ENCODE peak calls at places on chromosome X, in six cellular contexts. P, M, L, R, H and A are unnamed samples.
A peak's percentile ranks its signal among the peaks of the same experiment; 100 is the strongest.

GRCh38 chrX:65821721-65822496 is 154.5 kb downstream of the MSN start:
- DNase-seq in L (peak; percentile 35), H (no peak), P (peak; percentile 53), M (no peak), R (peak; percentile 28), A (no peak)

GRCh38 chrX:75781618-75782017 is 3.4 kb downstream of the MAGEE2 start:
- DNase-seq in L (no peak), M (no peak), R (no peak), H (no peak), P (no peak), A (no peak)

GRCh38 chrX:129649268-129650182 is 5.2 kb downstream of the APLN start:
- DNase-seq in L (no peak), R (no peak), H (peak; percentile 10), P (no peak), M (no peak), A (no peak)

GRCh38 chrX:134737061-134737460 is 78.8 kb upstream of the PLAC1 start:
- DNase-seq in R (no peak), H (no peak), M (no peak), P (no peak), L (no peak), A (no peak)

GRCh38 chrX:144293229-144293628 is 409.4 kb downstream of the UBE2NL start:
- DNase-seq in P (no peak), M (no peak), L (no peak), H (no peak), R (no peak), A (no peak)

GRCh38 chrX:66142351-66142750 is 21.7 kb upstream of the HEPH start:
- DNase-seq in M (peak; percentile 58), R (no peak), P (no peak), L (no peak), H (no peak), A (no peak)

GRCh38 chrX:40952855-40953254 is 132.4 kb upstream of the USP9X start:
- DNase-seq in L (no peak), M (peak; percentile 50), R (no peak), H (no peak), P (no peak), A (no peak)

GRCh38 chrX:107738272-107738671 is 37.3 kb downstream of the TSC22D3 start:
- DNase-seq in M (no peak), H (no peak), P (no peak), R (no peak), L (no peak), A (no peak)

GRCh38 chrX:45505214-45505613 is 304.5 kb upstream of the DIPK2B start:
- DNase-seq in M (no peak), R (no peak), L (no peak), H (no peak), P (no peak), A (no peak)

GRCh38 chrX:110846071-110846470 is 50.5 kb upstream of the CHRDL1 start:
- DNase-seq in L (no peak), M (no peak), H (no peak), P (no peak), R (no peak), A (no peak)

GRCh38 chrX:123590842-123591491 is 141.9 kb downstream of the THOC2 start:
- DNase-seq in L (no peak), H (no peak), P (no peak), M (no peak), R (no peak), A (no peak)

GRCh38 chrX:19381326-19381725 is 37.6 kb downstream of the PDHA1 start:
- DNase-seq in L (no peak), R (no peak), H (no peak), P (no peak), M (no peak), A (no peak)

GRCh38 chrX:19377799-19378198 is 34.1 kb downstream of the PDHA1 start:
- DNase-seq in R (no peak), P (no peak), H (no peak), L (no peak), M (no peak), A (no peak)

GRCh38 chrX:19386679-19387078 is 43.0 kb downstream of the PDHA1 start:
- DNase-seq in H (no peak), R (no peak), M (no peak), P (no peak), L (no peak), A (no peak)

GRCh38 chrX:19388064-19388679 is 44.4 kb downstream of the PDHA1 start:
- DNase-seq in R (no peak), P (no peak), L (no peak), H (no peak), M (no peak), A (no peak)

DNA sequence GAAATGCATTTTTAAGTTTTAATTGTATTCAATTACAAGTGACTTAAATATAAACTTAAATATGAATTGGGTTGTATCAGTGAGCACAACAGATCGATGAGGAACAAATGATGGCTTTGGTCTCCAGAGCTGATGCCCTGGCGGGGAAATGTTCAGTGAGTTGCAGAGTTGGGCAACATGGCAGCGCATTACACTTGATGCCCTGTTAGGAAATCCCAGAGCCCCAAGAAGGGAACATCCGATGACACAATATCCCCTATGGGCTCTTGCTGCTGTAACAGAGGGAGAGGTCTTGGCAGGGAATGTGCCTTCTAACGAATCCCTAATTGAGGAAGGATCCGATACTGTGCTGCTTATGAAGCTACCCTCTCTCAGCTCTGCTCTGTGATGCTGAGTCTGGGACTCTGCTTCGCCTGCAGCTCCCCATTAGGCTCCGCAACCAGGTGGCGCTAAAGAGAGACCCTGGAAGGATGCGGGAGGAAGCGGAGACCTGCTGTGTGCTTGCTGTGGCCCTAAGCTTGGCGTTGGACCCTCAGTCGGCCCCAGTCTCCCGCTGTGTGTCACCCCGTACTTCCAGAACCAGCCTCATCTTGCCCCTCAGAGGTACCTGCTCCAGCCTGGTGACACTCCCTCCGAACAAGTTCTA is 38.9 kb downstream of the PDHA1 start:
- DNase-seq in H (peak; percentile 76), R (peak; percentile 63), M (peak; percentile 60), P (peak; percentile 52), L (no peak), A (peak; percentile 41)
- TF ChIP-seq CTCF in H (peak; percentile 70), R (peak; percentile 40), M (peak; percentile 71), P (peak; percentile 29), L (no peak), A (peak; percentile 63)

DNA sequence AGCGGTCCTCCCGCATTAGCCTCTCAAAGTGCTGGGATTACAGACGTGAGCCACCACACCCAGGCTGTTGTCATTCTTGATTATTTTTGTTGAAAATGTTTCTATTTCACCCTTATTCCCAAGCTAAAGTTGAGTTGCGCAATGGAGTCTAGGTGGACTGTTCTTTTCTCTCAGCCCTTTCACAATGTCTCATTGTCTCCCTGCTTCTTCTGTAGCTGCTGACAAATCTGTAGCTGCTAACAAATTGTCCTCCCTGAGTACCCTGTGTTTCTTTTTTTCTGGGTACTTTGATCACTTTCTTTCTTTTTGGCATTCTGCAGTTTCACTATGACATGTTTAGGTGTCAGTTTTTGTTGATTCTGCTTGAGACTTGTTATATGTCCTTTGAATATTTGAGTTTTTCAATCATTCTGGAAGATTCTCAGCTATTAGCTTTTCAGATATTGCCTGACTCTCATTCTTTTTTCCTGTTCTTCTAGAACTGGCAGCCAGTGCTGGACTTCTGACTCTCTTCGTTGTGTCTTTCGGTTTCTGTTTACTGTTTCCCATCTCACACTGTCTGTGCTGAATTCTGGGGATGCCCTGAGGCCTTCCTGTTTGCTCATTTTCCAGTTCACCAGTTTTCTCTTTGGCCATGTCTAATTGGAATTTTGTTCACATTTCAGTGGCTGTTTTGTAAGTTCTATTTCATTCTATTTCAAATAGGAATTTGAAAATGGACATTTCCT is 6.6 kb downstream of the ABCD1 start:
- DNase-seq in H (no peak), R (no peak), L (no peak), P (no peak), M (no peak), A (no peak)
- TF ChIP-seq CTCF in H (no peak), R (no peak), L (no peak), P (no peak), M (no peak), A (no peak)

GRCh38 chrX:109049903-109050302 is 313.5 kb upstream of the IRS4 start:
- DNase-seq in M (no peak), R (no peak), L (no peak), P (no peak), H (peak; percentile 52), A (no peak)
- TF ChIP-seq CTCF in M (no peak), R (no peak), L (no peak), P (no peak), H (peak; percentile 89), A (peak; percentile 51)

GRCh38 chrX:28550331-28550872 is 36.8 kb upstream of the IL1RAPL1 start:
- DNase-seq in H (no peak), M (no peak), R (no peak), P (no peak), L (no peak), A (no peak)
- TF ChIP-seq CTCF in H (peak; percentile 57), M (no peak), R (no peak), P (no peak), L (no peak), A (no peak)

GRCh38 chrX:138847930-138848329 is 136.4 kb upstream of the FGF13 start:
- DNase-seq in H (no peak), L (no peak), R (no peak), M (no peak), P (no peak), A (no peak)
- TF ChIP-seq CTCF in H (peak; percentile 49), L (no peak), R (no peak), M (no peak), P (no peak), A (peak; percentile 29)

GRCh38 chrX:69493766-69494165 is 10.4 kb upstream of the NALF2 start:
- DNase-seq in P (no peak), R (no peak), L (no peak), M (no peak), H (no peak), A (no peak)

GRCh38 chrX:69496143-69496542 is 8.0 kb upstream of the NALF2 start:
- DNase-seq in R (no peak), L (no peak), M (no peak), P (no peak), H (no peak), A (no peak)

GRCh38 chrX:69489625-69490024 is 14.5 kb upstream of the NALF2 start:
- DNase-seq in H (no peak), L (no peak), R (no peak), P (no peak), M (no peak), A (no peak)

GRCh38 chrX:69493193-69493592 is 10.9 kb upstream of the NALF2 start:
- DNase-seq in P (peak; percentile 22), M (peak; percentile 31), L (no peak), R (peak; percentile 46), H (peak; percentile 61), A (peak; percentile 30)
- TF ChIP-seq CTCF in P (peak; percentile 35), M (peak; percentile 53), L (no peak), R (peak; percentile 30), H (peak; percentile 63), A (peak; percentile 61)